ENCODE peak calls at places on chromosomes 13 and 19, in eight cellular contexts. T is thyroid gland; G is suprapubic skin; I is Peyer's patch; C is neural progenitor cell; H is CD8-positive, alpha-beta T cell; L is ovary; O is stomach. A is an unnamed sample. For H3K4me1 and H3K36me3, the result is how much of the 10 kb centered on the place peaks cover.

GRCh38 chr19:14006766-14007562 is 844 bp upstream of the RFX1 start:
- DNase-seq in L (peak), H (no peak), O (no peak), C (no peak), G (peak), T (no peak), I (no peak), A (no peak)

GRCh38 chr13:66660013-66660804 is 569.9 kb downstream of the PCDH9 start:
- DNase-seq in L (no peak), G (no peak), H (no peak), T (no peak), O (no peak), C (no peak), I (no peak), A (no peak)

GRCh38 chr13:43572601-43573360 is 214.0 kb downstream of the ENOX1 start:
- DNase-seq in T (no peak), I (no peak), C (peak), H (no peak), L (no peak), G (no peak), O (no peak), A (no peak)

GRCh38 chr13:41179593-41180250 is 14.6 kb downstream of the KBTBD7 start:
- DNase-seq in G (no peak), I (no peak), H (no peak), O (no peak), C (no peak), L (no peak), T (no peak), A (no peak)

GRCh38 chr19:11736696-11737095 is 2.0 kb downstream of the ZNF823 start:
- DNase-seq in I (no peak), L (no peak), H (no peak), T (peak), C (no peak), O (no peak), G (peak), A (no peak)

GRCh38 chr13:42271337-42272114 is 426 bp upstream of the AKAP11 start:
- DNase-seq in H (peak), I (peak), O (peak), G (peak), C (peak), T (peak), L (peak), A (peak)

GRCh38 chr13:34360702-34361101 is 542.8 kb downstream of the RFC3 start:
- DNase-seq in I (no peak), O (no peak), L (no peak), C (no peak), G (no peak), T (no peak), H (no peak), A (no peak)

GRCh38 chr13:75153834-75154233 is 328.1 kb downstream of the TBC1D4 start:
- DNase-seq in T (no peak), O (no peak), I (no peak), G (no peak), L (no peak), H (no peak), C (no peak), A (no peak)

GRCh38 chr13:90926459-90926858 is 421.0 kb upstream of the MIR17HG start:
- DNase-seq in H (no peak), T (no peak), O (no peak), L (no peak), G (no peak), C (no peak), I (no peak), A (no peak)

GRCh38 chr19:44719262-44719701 is 20.3 kb downstream of the CEACAM16 start:
- DNase-seq in O (no peak), L (no peak), T (no peak), H (no peak), G (no peak), C (no peak), I (no peak), A (no peak)

GRCh38 chr13:76319921-76320320 is 566.3 kb downstream of the KCTD12 start:
- DNase-seq in L (no peak), H (no peak), I (no peak), T (no peak), O (no peak), G (no peak), C (no peak), A (no peak)

GRCh38 chr13:22926176-22927007 is 254.4 kb upstream of the SGCG start:
- DNase-seq in H (no peak), G (peak), T (peak), C (peak), O (no peak), L (peak), I (no peak), A (peak)

GRCh38 chr13:80665792-80666333 is 324.9 kb upstream of the SPRY2 start:
- DNase-seq in I (no peak), H (no peak), G (no peak), O (no peak), L (no peak), T (no peak), C (no peak), A (no peak)

GRCh38 chr19:18596752-18597157 is 8.2 kb downstream of the REX1BD start:
- DNase-seq in G (peak), H (no peak), C (peak), T (no peak), O (peak), L (peak), I (peak), A (peak)

DNA sequence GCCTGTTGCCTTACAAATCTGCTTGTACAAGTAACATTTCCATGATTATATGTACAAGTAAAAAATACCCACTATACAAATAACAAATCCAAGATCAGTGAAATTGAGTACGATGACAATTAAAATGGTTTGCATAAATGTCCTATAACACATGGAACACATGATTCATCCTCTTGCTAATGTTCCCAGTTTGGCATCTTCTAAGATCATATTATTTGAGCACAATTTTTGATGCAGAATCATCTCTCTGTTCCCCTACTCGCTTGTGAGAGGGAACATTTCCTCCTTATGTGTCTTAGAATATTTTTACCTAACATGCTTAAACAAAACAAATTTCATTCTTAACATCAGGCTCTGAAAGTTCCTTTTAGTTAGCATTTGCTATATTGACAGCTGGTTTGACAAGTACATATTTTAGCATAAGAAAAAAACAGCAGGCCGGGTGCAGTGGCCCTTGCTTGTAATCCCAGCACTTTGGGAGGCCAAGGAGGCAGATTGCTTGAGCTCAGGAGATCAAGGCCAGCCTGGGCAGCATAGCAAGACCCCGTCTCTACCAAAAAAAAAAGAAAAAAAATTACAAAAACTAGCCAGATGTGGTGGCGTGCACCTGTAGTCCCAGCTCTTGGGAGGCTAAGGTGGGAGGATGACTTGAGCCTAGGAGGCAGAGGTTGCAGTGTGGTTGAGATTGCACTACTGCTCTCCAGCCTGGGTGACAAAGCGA is 14.2 kb downstream of the ZNF331 start:
- DNase-seq in L (no peak), C (no peak), H (no peak), I (no peak), G (no peak), O (no peak), T (no peak), A (no peak)
- H3K4me3 ChIP-seq in L (no peak), C (no peak), H (no peak), I (no peak), G (no peak), O (no peak), T (no peak), A (no peak)

GRCh38 chr19:35110974-35111373 is 4.6 kb upstream of the FXYD3 start:
- DNase-seq in I (no peak), T (no peak), L (no peak), H (no peak), G (no peak), C (no peak), O (no peak), A (no peak)
- H3K4me1 ChIP-seq in I (under half), T (under half), L (under half), H (under half), G (half or more), C (under half), O (under half), A (under half)

GRCh38 chr19:15111758-15112157 is 4.6 kb downstream of the SYDE1 start:
- DNase-seq in H (no peak), T (no peak), C (no peak), O (no peak), G (no peak), I (no peak), L (no peak), A (no peak)

GRCh38 chr19:15113245-15114152 is 6.3 kb downstream of the SYDE1 start:
- DNase-seq in L (no peak), H (no peak), C (no peak), G (no peak), T (no peak), O (no peak), I (no peak), A (no peak)

GRCh38 chr19:15114153-15114540 is 6.9 kb downstream of the SYDE1 start:
- DNase-seq in I (no peak), O (no peak), T (no peak), L (no peak), C (no peak), G (no peak), H (no peak), A (no peak)

GRCh38 chr19:15110418-15110815 is 3.2 kb downstream of the SYDE1 start:
- DNase-seq in T (no peak), I (no peak), L (no peak), C (no peak), H (no peak), O (no peak), G (no peak), A (no peak)

GRCh38 chr19:15112385-15112784 is 5.2 kb downstream of the SYDE1 start:
- DNase-seq in O (no peak), H (no peak), L (no peak), G (no peak), C (no peak), I (no peak), T (no peak), A (no peak)
- H3K36me3 ChIP-seq in O (half or more), H (under half), L (under half), G (half or more), C (under half), I (under half), T (under half), A (under half)

DNA sequence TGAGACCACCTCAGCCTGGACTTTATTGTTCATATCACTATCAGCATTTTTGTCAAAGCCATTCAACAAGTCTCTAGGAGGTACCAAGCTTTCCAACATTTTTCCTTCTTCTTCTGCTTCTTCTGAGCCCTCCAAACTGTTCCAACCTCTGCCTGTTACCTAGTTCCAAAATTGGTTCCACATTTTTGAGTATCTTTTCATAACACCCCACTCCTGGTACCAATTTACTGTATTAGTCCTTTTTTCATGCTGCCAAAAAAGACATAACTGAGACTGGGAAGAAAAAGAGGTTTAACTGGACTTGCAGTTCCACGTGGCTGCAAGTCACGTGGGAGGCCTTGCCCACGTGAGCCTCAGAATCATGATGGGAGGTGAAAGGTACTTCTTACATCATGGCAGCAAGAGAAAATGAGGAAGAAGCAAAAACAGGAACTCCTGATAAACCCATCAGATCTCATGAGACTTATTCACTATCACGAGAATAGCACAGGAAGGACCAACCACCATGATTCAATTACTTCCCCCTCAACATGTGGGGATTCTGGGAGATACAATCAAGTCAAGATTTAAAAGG is 215.1 kb downstream of the PCDH17 start:
- DNase-seq in C (no peak), G (no peak), H (no peak), I (no peak), L (no peak), T (no peak), O (no peak), A (no peak)
- H3K4me3 ChIP-seq in C (no peak), G (no peak), H (no peak), I (no peak), L (no peak), T (no peak), O (no peak), A (no peak)

GRCh38 chr19:16337809-16338469 is 13.3 kb downstream of the KLF2 start:
- DNase-seq in O (no peak), T (no peak), I (no peak), G (no peak), H (no peak), C (no peak), L (no peak), A (no peak)
- H3K4me1 ChIP-seq in O (under half), T (under half), I (under half), G (under half), H (half or more), C (under half), L (under half), A (under half)

DNA sequence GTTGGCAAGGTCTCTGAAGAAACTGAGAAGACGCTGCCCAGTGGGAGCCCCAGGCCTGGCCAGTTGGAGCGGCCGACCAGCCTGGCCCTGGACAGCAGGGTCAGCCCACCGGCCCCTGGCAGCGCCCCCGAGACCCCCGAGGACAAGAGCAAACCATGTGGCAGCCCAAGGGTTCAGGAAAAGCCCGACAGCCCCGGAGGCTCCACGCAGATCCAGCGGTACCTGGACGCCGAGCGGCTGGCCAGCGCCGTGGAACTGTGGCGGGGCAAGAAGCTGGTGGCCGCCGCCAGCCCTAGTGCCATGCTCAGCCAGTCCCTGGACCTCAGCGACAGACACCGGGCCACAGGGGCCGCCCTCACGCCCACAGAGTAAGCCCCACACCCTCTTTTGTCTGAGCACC is 20.1 kb upstream of the USE1 start:
- DNase-seq in L (no peak), H (no peak), C (no peak), T (no peak), G (no peak), O (no peak), I (no peak), A (no peak)
- H3K36me3 ChIP-seq in L (under half), H (half or more), C (under half), T (half or more), G (half or more), O (half or more), I (under half), A (under half)

A was measured in mucosa of descending colon.